ENCODE peak calls at places on chromosomes 1 and 21, in six cellular contexts. M is heart left ventricle, V is thyroid gland, Z is IMR-90, K is body of pancreas, F is adrenal gland. P is an unnamed sample.
A peak's percentile ranks its signal among the peaks of the same experiment; 100 is the strongest.

GRCh38 chr1:66764994-66765578 is 12.8 kb downstream of the DYNLT5 start:
- DNase-seq in K (peak; percentile 48), M (no peak), V (peak; percentile 7), Z (peak; percentile 66), F (peak; percentile 71), P (peak; percentile 47)

GRCh38 chr1:83641206-83641658 is 357.7 kb downstream of the TTLL7 start:
- DNase-seq in Z (no peak), V (peak; percentile 47), F (no peak), K (no peak), M (no peak), P (no peak)

GRCh38 chr1:58664881-58665280 is 35.0 kb downstream of the MYSM1 start:
- DNase-seq in V (no peak), K (no peak), M (no peak), F (no peak), Z (no peak), P (no peak)

GRCh38 chr1:167221126-167221803 is 579 bp downstream of the POU2F1 start:
- DNase-seq in K (no peak), M (peak; percentile 37), Z (no peak), V (peak; percentile 27), F (no peak), P (peak; percentile 62)

GRCh38 chr1:37288900-37289299 is 185.5 kb upstream of the ZC3H12A start:
- DNase-seq in V (no peak), Z (no peak), M (no peak), F (no peak), K (no peak), P (no peak)

GRCh38 chr1:153683853-153684252 is 5.4 kb downstream of the NPR1 start:
- DNase-seq in M (no peak), K (no peak), V (no peak), F (no peak), Z (peak; percentile 31), P (no peak)

GRCh38 chr1:87805661-87806376 is 477.1 kb downstream of the LMO4 start:
- DNase-seq in K (no peak), F (no peak), Z (peak; percentile 74), M (no peak), V (peak; percentile 53), P (no peak)

GRCh38 chr1:202349263-202349928 is 897 bp downstream of the PPP1R12B start:
- DNase-seq in V (no peak), M (no peak), F (no peak), K (no peak), Z (peak; percentile 78), P (no peak)

GRCh38 chr1:233543338-233544255 is 70.3 kb upstream of the KCNK1 start:
- DNase-seq in F (peak; percentile 75), K (no peak), V (no peak), Z (peak; percentile 33), M (peak; percentile 52), P (peak; percentile 46)

GRCh38 chr21:27359141-27359540 is 392.3 kb upstream of the ADAMTS5 start:
- DNase-seq in V (no peak), Z (peak; percentile 42), F (no peak), M (no peak), K (no peak), P (no peak)

GRCh38 chr1:30901798-30902652 is 6.5 kb downstream of the SDC3 start:
- DNase-seq in K (peak; percentile 27), M (peak; percentile 55), V (no peak), Z (no peak), F (no peak), P (peak; percentile 43)

GRCh38 chr21:17779486-17779885 is 39.7 kb downstream of the C21orf91 start:
- DNase-seq in M (no peak), F (no peak), V (no peak), Z (no peak), K (no peak), P (no peak)

GRCh38 chr1:5879421-5879820 is 112.8 kb downstream of the NPHP4 start:
- DNase-seq in Z (no peak), M (peak; percentile 15), F (no peak), K (no peak), V (no peak), P (no peak)

GRCh38 chr1:173476197-173476663 is 905 bp upstream of the PRDX6 start:
- DNase-seq in K (no peak), M (no peak), Z (no peak), F (no peak), V (no peak), P (no peak)

GRCh38 chr21:38272215-38272614 is 15.4 kb downstream of the KCNJ15 start:
- DNase-seq in V (peak; percentile 97), F (no peak), Z (no peak), M (no peak), K (no peak), P (no peak)

GRCh38 chr1:82894635-82895034 is 1093.9 kb downstream of the ADGRL2 start:
- DNase-seq in M (no peak), K (no peak), F (no peak), Z (no peak), V (no peak), P (no peak)

GRCh38 chr21:36087362-36088138 is 17.7 kb downstream of the CBR1 start:
- DNase-seq in V (no peak), Z (peak; percentile 23), M (no peak), F (no peak), K (no peak), P (no peak)

GRCh38 chr1:84698718-84699117 is 8.5 kb upstream of the SSX2IP start:
- DNase-seq in V (peak; percentile 50), M (no peak), F (no peak), Z (peak; percentile 93), K (no peak), P (no peak)

GRCh38 chr1:58782308-58783089 is 1.3 kb downstream of the JUN start:
- DNase-seq in K (peak; percentile 68), V (peak; percentile 57), Z (peak; percentile 22), F (peak; percentile 72), M (peak; percentile 56), P (peak; percentile 63)

GRCh38 chr1:153669606-153670005 is 1.2 kb downstream of the ILF2 start:
- DNase-seq in F (no peak), V (no peak), M (no peak), Z (no peak), K (no peak), P (no peak)

GRCh38 chr1:15833069-15833679 is 14.3 kb upstream of the SPEN start:
- DNase-seq in Z (no peak), M (peak; percentile 70), V (peak; percentile 21), K (peak; percentile 21), F (peak; percentile 53), P (peak; percentile 75)

GRCh38 chr1:19414490-19414889 is 70.8 kb downstream of the CAPZB start:
- DNase-seq in M (no peak), Z (no peak), V (no peak), F (no peak), K (no peak), P (peak; percentile 61)
- H3K4me1 ChIP-seq in M (peaks cover 59% of the 10 kb centered on the region), Z (peaks cover 24% of the 10 kb centered on the region), V (peaks cover 45% of the 10 kb centered on the region), F (peaks cover 11% of the 10 kb centered on the region), K (peaks cover 4% of the 10 kb centered on the region), P (peaks cover 36% of the 10 kb centered on the region)

DNA sequence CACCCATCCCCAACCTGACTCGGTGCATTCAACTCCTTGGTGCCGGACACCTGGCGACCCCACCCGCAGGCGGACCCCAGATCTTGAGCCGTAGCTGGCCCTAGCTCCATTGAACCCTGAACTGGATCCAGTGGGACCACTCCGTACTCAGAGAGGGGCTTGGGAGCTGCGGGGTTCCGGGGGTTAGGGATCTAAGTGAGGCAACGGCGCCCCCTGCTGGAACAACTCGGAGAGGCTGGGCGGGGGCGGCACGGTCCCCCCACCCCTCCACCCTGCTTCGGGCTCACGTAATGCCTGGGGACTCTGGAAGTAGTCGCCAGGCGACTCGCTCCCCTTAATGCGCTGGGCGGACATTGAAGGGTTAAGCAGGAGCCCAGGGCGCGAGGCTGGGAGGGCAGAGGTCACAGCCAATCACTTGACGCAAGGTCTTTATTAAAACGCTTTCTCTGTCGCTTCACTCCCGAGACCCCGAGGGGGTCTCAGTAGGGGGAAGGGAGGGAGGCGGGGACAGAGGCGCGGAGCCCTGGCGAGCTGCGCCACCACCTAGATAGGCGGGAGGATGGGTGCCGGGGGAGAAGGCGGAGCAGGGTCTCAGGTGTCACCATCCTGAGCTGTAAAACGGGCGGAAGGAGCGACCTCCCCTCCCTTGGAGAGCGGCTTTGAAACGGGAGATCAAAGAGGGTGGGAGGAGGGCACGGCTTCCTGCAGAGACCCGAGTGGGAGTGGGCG is 699 bp upstream of the CRABP2 start:
- DNase-seq in Z (peak; percentile 34), K (peak; percentile 61), M (peak; percentile 59), F (peak; percentile 70), V (peak; percentile 57), P (peak; percentile 67)
- H3K4me3 ChIP-seq in Z (peak overlapping the region; percentile 15), K (peak overlapping the region; percentile 5), M (peak overlapping the region; percentile 43), F (peak overlapping the region; percentile 7), V (peak overlapping the region; percentile 34), P (peak overlapping the region; percentile 43)

GRCh38 chr1:10498231-10498630 is 23.5 kb downstream of the PEX14 start:
- DNase-seq in Z (no peak), K (no peak), M (no peak), V (no peak), F (no peak), P (no peak)
- TF ChIP-seq POLR2A in Z (no peak), K (no peak), M (no peak), V (no peak), F (no peak), P (no peak)

DNA sequence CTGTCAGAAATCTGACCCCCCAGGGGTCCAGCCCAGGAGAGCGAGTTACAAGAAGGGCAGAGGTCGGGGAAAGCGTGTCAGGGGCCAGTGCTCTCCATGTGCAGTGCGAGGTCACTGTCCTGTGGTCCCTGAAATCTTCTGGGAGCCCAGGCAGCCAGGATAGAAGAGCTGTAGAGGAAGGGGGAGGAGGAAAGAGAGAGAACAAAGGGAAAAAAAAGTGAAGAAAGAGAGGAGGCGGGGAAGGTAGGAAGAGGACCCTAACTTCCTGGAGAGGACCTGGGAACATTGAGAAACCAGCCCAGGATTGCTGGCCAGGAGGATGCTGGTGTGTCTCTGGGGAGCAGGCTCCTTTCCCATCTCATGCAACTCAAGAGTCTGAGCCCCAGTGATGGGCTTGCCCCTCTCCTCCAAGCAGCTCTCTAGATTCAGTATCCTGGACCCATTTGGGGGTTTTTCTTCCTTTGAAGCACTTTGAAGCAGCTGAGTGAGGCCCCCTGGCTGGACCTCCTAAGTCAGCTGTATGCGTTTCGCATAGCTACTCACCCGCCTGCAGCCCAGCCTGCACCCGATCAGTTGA is 6.8 kb upstream of the INAVA start:
- DNase-seq in V (no peak), F (no peak), K (no peak), M (no peak), Z (no peak), P (no peak)
- H3K4me1 ChIP-seq in V (peaks cover 12% of the 10 kb centered on the region), F (peaks cover 4% of the 10 kb centered on the region), K (peaks cover 18% of the 10 kb centered on the region), M (peaks cover 14% of the 10 kb centered on the region), Z (peaks cover 3% of the 10 kb centered on the region), P (no peaks in the 10 kb centered on the region)

P was measured in ovary.